ENCODE peak calls at places on chromosome 3, in nine cellular contexts. E, Y, L, P, N, B, T, M and W are unnamed samples.

GRCh38 chr3:108488631-108489030 is 21.8 kb downstream of the MYH15 start:
- DNase-seq in E (peak), Y (no peak), L (no peak), P (no peak), N (no peak), B (no peak), T (no peak), M (peak), W (no peak)

GRCh38 chr3:125220681-125221429 is 8.3 kb upstream of the SLC12A8 start:
- DNase-seq in E (no peak), Y (no peak), L (no peak), P (peak), N (no peak), B (no peak), T (no peak), M (peak), W (no peak)

GRCh38 chr3:161217496-161217895 is 3.6 kb upstream of the NMD3 start:
- DNase-seq in E (no peak), Y (no peak), L (no peak), P (no peak), N (no peak), B (no peak), T (no peak), M (peak), W (no peak)

GRCh38 chr3:125245521-125245920 is 33.0 kb upstream of the SLC12A8 start:
- DNase-seq in E (no peak), Y (no peak), L (no peak), P (no peak), N (no peak), B (no peak), T (no peak), M (peak), W (no peak)

GRCh38 chr3:35639251-35640185 is at the start of gene ARPP21:
- DNase-seq in E (no peak), Y (no peak), L (peak), P (peak), N (peak), B (no peak), T (no peak), M (peak), W (no peak)

GRCh38 chr3:186930143-186930638 is at the start of gene ST6GAL1:
- DNase-seq in E (peak), Y (peak), L (peak), P (peak), N (peak), B (peak), T (no peak), M (peak), W (peak)

GRCh38 chr3:12393894-12394293 is 90.4 kb upstream of the TSEN2 start:
- DNase-seq in E (peak), Y (no peak), L (no peak), P (no peak), N (no peak), B (no peak), T (no peak), M (peak), W (no peak)

GRCh38 chr3:4995500-4996053 is 16.3 kb downstream of the BHLHE40 start:
- DNase-seq in E (peak), Y (peak), L (no peak), P (peak), N (no peak), B (no peak), T (no peak), M (peak), W (no peak)

GRCh38 chr3:54426431-54426830 is 304.1 kb downstream of the CACNA2D3 start:
- DNase-seq in E (no peak), Y (no peak), L (no peak), P (no peak), N (no peak), B (no peak), T (no peak), M (peak), W (no peak)